ENCODE peak calls at places on chromosomes 16 and 17, in eight cellular contexts. One of them, this sample, is unnamed.

GRCh38 chr17:19973146-19973545 is 4.5 kb downstream of the AKAP10 start:
- DNase-seq in GM23338: no peak
- DNase-seq in K562: no peak
- DNase-seq in SK-N-SH: no peak
- DNase-seq in HCT116: no peak
- DNase-seq in GM12878: no peak
- DNase-seq in HepG2: no peak
- DNase-seq in H1: no peak
- DNase-seq in this sample: no peak

GRCh38 chr17:65381160-65381559 is 180.3 kb downstream of the AXIN2 start:
- DNase-seq in GM23338: no peak
- DNase-seq in K562: no peak
- DNase-seq in SK-N-SH: no peak
- DNase-seq in HCT116: no peak
- DNase-seq in GM12878: no peak
- DNase-seq in HepG2: no peak
- DNase-seq in H1: no peak
- DNase-seq in this sample: no peak

GRCh38 chr17:64411999-64412771 is 21.5 kb upstream of the PECAM1 start:
- DNase-seq in GM23338: peak
- DNase-seq in K562: no peak
- DNase-seq in SK-N-SH: no peak
- DNase-seq in HCT116: no peak
- DNase-seq in GM12878: no peak
- DNase-seq in HepG2: no peak
- DNase-seq in H1: peak
- DNase-seq in this sample: peak

GRCh38 chr17:299546-299945 is 53.1 kb downstream of the RPH3AL start:
- DNase-seq in GM23338: no peak
- DNase-seq in K562: no peak
- DNase-seq in SK-N-SH: peak
- DNase-seq in HCT116: no peak
- DNase-seq in GM12878: no peak
- DNase-seq in HepG2: no peak
- DNase-seq in H1: no peak
- DNase-seq in this sample: no peak

GRCh38 chr16:28149016-28149888 is 62.5 kb downstream of the XPO6 start:
- DNase-seq in GM23338: no peak
- DNase-seq in K562: no peak
- DNase-seq in SK-N-SH: no peak
- DNase-seq in HCT116: no peak
- DNase-seq in GM12878: no peak
- DNase-seq in HepG2: no peak
- DNase-seq in H1: no peak
- DNase-seq in this sample: no peak

GRCh38 chr17:58189436-58190146 is 2.9 kb upstream of the EPX start:
- DNase-seq in GM23338: no peak
- DNase-seq in K562: peak
- DNase-seq in SK-N-SH: peak
- DNase-seq in HCT116: peak
- DNase-seq in GM12878: no peak
- DNase-seq in HepG2: no peak
- DNase-seq in H1: no peak
- DNase-seq in this sample: peak

GRCh38 chr17:17042381-17042736 is at the start of gene MPRIP:
- DNase-seq in GM23338: no peak
- DNase-seq in K562: no peak
- DNase-seq in SK-N-SH: no peak
- DNase-seq in HCT116: no peak
- DNase-seq in GM12878: no peak
- DNase-seq in HepG2: no peak
- DNase-seq in H1: no peak
- DNase-seq in this sample: no peak

GRCh38 chr17:11871773-11872172 is 125.5 kb downstream of the ZNF18 start:
- DNase-seq in GM23338: no peak
- DNase-seq in K562: peak
- DNase-seq in SK-N-SH: peak
- DNase-seq in HCT116: no peak
- DNase-seq in GM12878: no peak
- DNase-seq in HepG2: no peak
- DNase-seq in H1: no peak
- DNase-seq in this sample: no peak

GRCh38 chr17:80382956-80383355 is 32.0 kb upstream of the ENDOV start:
- DNase-seq in GM23338: no peak
- DNase-seq in K562: no peak
- DNase-seq in SK-N-SH: no peak
- DNase-seq in HCT116: no peak
- DNase-seq in GM12878: no peak
- DNase-seq in HepG2: no peak
- DNase-seq in H1: no peak
- DNase-seq in this sample: no peak

GRCh38 chr16:22284637-22285515 is 12.3 kb upstream of the POLR3E start:
- DNase-seq in GM23338: no peak
- DNase-seq in K562: no peak
- DNase-seq in SK-N-SH: no peak
- DNase-seq in HCT116: no peak
- DNase-seq in GM12878: no peak
- DNase-seq in HepG2: no peak
- DNase-seq in H1: no peak
- DNase-seq in this sample: no peak

DNA sequence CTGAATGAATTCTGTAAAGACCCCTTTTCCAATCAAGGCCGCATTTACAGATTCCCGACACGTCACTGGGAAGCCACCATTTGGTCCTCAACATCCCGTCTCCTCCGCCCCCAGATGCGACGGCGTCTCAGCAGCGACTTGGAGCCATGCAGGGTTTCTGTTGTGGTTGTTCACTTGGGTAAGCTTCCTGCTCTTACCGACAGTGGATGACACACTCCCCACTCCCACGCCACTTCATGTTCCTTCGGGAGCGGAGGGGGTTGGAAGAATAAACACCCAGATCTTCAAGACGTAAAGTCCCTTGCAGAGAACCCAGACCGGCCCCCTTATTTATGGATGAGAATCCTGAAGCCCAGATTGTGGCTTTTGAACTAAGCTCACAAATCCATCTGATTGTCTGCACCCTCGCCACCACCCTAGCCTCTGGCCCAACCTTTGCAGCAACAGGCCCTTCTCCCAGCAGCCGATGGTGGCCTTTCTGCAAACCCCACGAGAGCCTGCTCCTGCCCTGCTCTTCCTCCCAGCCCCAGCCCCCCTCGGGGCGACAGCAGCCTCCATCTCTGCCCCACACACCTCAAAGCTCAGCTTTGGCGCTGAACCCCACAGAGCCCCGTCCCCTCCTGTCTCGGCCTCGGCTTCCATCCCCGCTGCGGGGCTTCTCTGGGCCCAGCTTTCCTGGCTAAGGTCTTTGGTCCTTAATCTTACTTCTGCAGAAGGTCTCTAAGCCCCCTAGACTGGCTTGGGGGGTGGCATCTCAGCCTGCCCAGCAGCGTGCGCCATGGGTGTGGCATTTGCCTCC is 19.0 kb upstream of the OSGIN1 start:
- DNase-seq in GM23338: no peak
- DNase-seq in K562: no peak
- DNase-seq in SK-N-SH: no peak
- DNase-seq in HCT116: no peak
- DNase-seq in GM12878: no peak
- DNase-seq in HepG2: no peak
- DNase-seq in H1: no peak
- DNase-seq in this sample: no peak
- H2AFZ ChIP-seq in GM23338: no peak
- H2AFZ ChIP-seq in K562: no peak
- H2AFZ ChIP-seq in SK-N-SH: no peak
- H2AFZ ChIP-seq in HCT116: no peak
- H2AFZ ChIP-seq in GM12878: no peak
- H2AFZ ChIP-seq in HepG2: no peak
- H2AFZ ChIP-seq in H1: no peak
- H2AFZ ChIP-seq in this sample: no peak

GRCh38 chr17:78226055-78226751 is 5.2 kb upstream of the TMEM235 start:
- DNase-seq in GM23338: no peak
- DNase-seq in K562: no peak
- DNase-seq in SK-N-SH: no peak
- DNase-seq in HCT116: no peak
- DNase-seq in GM12878: no peak
- DNase-seq in HepG2: no peak
- DNase-seq in H1: no peak
- DNase-seq in this sample: no peak

GRCh38 chr17:78223765-78224164 is 7.7 kb upstream of the TMEM235 start:
- DNase-seq in GM23338: no peak
- DNase-seq in K562: no peak
- DNase-seq in SK-N-SH: no peak
- DNase-seq in HCT116: no peak
- DNase-seq in GM12878: no peak
- DNase-seq in HepG2: no peak
- DNase-seq in H1: no peak
- DNase-seq in this sample: no peak

GRCh38 chr17:78224226-78225087 is 7.0 kb upstream of the TMEM235 start:
- DNase-seq in GM23338: no peak
- DNase-seq in K562: no peak
- DNase-seq in SK-N-SH: peak
- DNase-seq in HCT116: no peak
- DNase-seq in GM12878: no peak
- DNase-seq in HepG2: no peak
- DNase-seq in H1: no peak
- DNase-seq in this sample: no peak

GRCh38 chr17:78225088-78225865 is 6.2 kb upstream of the TMEM235 start:
- DNase-seq in GM23338: no peak
- DNase-seq in K562: no peak
- DNase-seq in SK-N-SH: peak
- DNase-seq in HCT116: no peak
- DNase-seq in GM12878: no peak
- DNase-seq in HepG2: no peak
- DNase-seq in H1: no peak
- DNase-seq in this sample: no peak

DNA sequence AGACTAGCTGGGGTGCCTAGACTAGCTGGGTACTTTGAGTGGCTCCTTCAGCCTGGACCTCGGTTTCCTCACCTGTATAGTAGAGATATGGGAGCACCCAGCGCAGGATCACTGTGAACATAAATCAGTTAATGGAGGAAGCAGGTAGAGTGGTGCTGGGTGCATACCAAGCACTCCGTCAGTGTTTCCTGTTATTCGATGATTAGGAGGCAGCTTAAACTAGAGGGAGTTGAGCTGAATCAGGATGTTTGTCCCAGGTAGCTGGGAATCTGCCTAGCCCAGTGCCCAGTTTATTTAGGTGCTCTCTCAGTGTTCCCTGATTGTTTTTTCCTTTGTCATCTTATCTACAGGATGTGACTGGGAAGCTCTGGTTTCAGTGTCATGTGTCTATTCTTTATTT is 8.4 kb upstream of the TMEM235 start:
- DNase-seq in GM23338: no peak
- DNase-seq in K562: no peak
- DNase-seq in SK-N-SH: no peak
- DNase-seq in HCT116: no peak
- DNase-seq in GM12878: no peak
- DNase-seq in HepG2: no peak
- DNase-seq in H1: no peak
- DNase-seq in this sample: peak
- TF ChIP-seq POLR2AphosphoS5 in GM23338: no peak
- TF ChIP-seq POLR2AphosphoS5 in K562: no peak
- TF ChIP-seq POLR2AphosphoS5 in SK-N-SH: no peak
- TF ChIP-seq POLR2AphosphoS5 in HCT116: no peak
- TF ChIP-seq POLR2AphosphoS5 in GM12878: no peak
- TF ChIP-seq POLR2AphosphoS5 in HepG2: no peak
- TF ChIP-seq POLR2AphosphoS5 in H1: no peak
- TF ChIP-seq POLR2AphosphoS5 in this sample: no peak

DNA sequence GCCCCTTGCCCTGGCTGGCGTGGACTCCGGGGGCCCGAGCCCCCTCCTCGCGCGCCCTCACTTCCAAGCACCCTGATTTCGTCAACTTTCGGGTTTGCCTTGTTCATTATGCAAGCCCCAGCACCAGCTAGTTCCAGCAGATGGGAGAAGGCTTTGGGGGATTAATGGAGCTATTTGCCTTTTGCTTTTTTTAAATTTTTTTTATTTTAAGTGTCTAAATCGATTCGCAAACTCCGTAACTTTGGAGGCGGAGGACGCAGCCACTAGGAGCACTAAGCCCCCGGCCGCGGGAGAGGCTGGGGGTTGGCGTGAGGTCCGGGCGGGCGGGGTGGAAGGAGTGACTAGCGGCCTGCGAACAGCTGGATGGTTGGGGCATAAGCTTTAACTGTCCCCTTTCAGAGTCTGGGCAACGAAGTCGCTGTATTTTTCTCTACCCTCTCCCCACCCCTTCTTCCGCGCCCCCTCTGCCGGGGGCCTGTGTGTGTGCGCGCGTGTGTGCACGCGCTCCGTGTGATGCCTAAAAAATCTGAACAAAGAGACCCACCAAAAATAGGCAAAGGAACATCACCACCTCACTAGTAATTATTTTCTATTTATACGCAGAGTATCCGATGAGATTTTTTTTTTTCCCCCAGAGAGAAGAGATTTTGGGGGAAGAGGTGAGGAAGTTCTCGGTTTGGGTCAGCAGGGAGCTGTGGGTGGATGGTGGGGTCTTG is 2.1 kb downstream of the SHISA9 start:
- DNase-seq in GM23338: peak
- DNase-seq in K562: no peak
- DNase-seq in SK-N-SH: peak
- DNase-seq in HCT116: no peak
- DNase-seq in GM12878: no peak
- DNase-seq in HepG2: no peak
- DNase-seq in H1: no peak
- DNase-seq in this sample: no peak
- H2AFZ ChIP-seq in GM23338: peak
- H2AFZ ChIP-seq in K562: no peak
- H2AFZ ChIP-seq in SK-N-SH: no peak
- H2AFZ ChIP-seq in HCT116: no peak
- H2AFZ ChIP-seq in GM12878: no peak
- H2AFZ ChIP-seq in HepG2: no peak
- H2AFZ ChIP-seq in H1: no peak
- H2AFZ ChIP-seq in this sample: no peak

DNA sequence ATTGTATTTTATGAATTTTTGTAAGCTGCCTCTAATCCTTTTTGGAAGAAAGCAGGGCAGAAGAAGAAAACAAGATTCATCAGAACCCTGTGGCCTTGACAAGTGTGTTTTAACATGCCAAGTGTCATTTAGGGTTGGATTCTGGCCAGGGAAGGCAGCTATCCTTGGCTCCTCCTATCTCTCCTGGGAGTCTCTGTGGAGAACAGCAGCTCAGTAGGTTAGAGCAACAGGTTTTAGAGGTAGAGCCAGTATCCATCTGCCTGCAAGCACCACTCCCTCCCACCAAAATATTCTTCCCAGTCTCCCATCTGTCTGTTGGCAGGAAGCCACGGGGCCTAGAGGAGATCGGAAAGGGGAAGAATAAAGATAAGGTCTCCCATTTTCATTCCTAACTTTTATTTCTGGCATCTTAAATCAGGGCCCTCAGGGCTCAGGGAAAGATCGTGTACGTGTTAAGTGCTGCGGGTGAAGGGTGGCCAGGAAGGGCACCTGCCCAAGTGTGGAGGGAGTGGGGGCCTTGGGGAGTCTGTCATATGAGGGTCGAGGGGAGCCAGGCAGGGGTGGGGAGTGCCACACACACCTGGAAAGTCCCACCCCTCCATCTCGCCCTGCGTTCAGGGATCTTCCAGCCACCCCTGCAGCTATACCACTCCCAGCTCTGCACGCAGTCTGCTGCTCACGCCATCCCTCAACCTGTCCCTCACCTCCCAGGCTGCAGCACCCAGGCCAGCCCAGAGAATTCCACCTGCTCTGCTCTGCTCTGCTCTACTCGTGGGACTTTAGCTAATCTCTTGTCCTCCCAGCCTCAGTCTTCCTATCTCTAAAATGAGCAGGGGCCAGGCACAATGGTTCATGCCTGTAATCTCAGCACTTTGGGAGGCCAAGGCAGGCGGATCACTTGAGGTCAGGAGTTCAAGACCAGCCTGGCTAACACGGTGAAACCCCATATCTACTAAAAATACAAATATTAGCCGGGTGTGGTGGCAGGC is 17.1 kb upstream of the CPSF4L start:
- DNase-seq in GM23338: no peak
- DNase-seq in K562: no peak
- DNase-seq in SK-N-SH: peak
- DNase-seq in HCT116: no peak
- DNase-seq in GM12878: no peak
- DNase-seq in HepG2: no peak
- DNase-seq in H1: no peak
- DNase-seq in this sample: peak
- TF ChIP-seq POLR2AphosphoS5 in GM23338: no peak
- TF ChIP-seq POLR2AphosphoS5 in K562: no peak
- TF ChIP-seq POLR2AphosphoS5 in SK-N-SH: no peak
- TF ChIP-seq POLR2AphosphoS5 in HCT116: no peak
- TF ChIP-seq POLR2AphosphoS5 in GM12878: no peak
- TF ChIP-seq POLR2AphosphoS5 in HepG2: no peak
- TF ChIP-seq POLR2AphosphoS5 in H1: no peak
- TF ChIP-seq POLR2AphosphoS5 in this sample: no peak

This sample was measured in endothelial cell of umbilical vein.